ENCODE peak calls at places on chromosomes 5 and 9, in nine cellular contexts. One of them, this sample, is unnamed.

GRCh38 chr5:42650111-42650510 is 106.5 kb upstream of the CCDC152 start:
- DNase-seq in fibroblast of mammary gland: no peak
- DNase-seq in Right ventricle myocardium inferior: no peak
- DNase-seq in left ventricle myocardium inferior: no peak
- DNase-seq in thyroid gland: no peak
- DNase-seq in retina: no peak
- DNase-seq in endothelial cell: no peak
- DNase-seq in left lung: no peak
- DNase-seq in GM23338: no peak
- DNase-seq in this sample: no peak

GRCh38 chr5:174301848-174302625 is 256.5 kb downstream of the NSG2 start:
- DNase-seq in Right ventricle myocardium inferior: no peak
- DNase-seq in fibroblast of mammary gland: no peak
- DNase-seq in GM23338: no peak
- DNase-seq in left ventricle myocardium inferior: no peak
- DNase-seq in retina: no peak
- DNase-seq in thyroid gland: no peak
- DNase-seq in endothelial cell: no peak
- DNase-seq in left lung: no peak
- DNase-seq in this sample: no peak

GRCh38 chr9:93665566-93666278 is 89.3 kb downstream of the PHF2 start:
- DNase-seq in left lung: peak
- DNase-seq in thyroid gland: no peak
- DNase-seq in GM23338: no peak
- DNase-seq in fibroblast of mammary gland: no peak
- DNase-seq in endothelial cell: no peak
- DNase-seq in Right ventricle myocardium inferior: peak
- DNase-seq in left ventricle myocardium inferior: peak
- DNase-seq in retina: no peak
- DNase-seq in this sample: no peak

GRCh38 chr9:68705636-68706578 is 867 bp downstream of the PIP5K1B start:
- DNase-seq in thyroid gland: peak
- DNase-seq in GM23338: peak
- DNase-seq in left ventricle myocardium inferior: peak
- DNase-seq in retina: peak
- DNase-seq in endothelial cell: peak
- DNase-seq in left lung: peak
- DNase-seq in fibroblast of mammary gland: no peak
- DNase-seq in Right ventricle myocardium inferior: peak
- DNase-seq in this sample: no peak

GRCh38 chr5:107487056-107487461 is 183.7 kb downstream of the EFNA5 start:
- DNase-seq in retina: no peak
- DNase-seq in left lung: no peak
- DNase-seq in thyroid gland: no peak
- DNase-seq in endothelial cell: no peak
- DNase-seq in Right ventricle myocardium inferior: no peak
- DNase-seq in left ventricle myocardium inferior: no peak
- DNase-seq in fibroblast of mammary gland: peak
- DNase-seq in GM23338: no peak
- DNase-seq in this sample: no peak

GRCh38 chr5:172076783-172077244 is 70.4 kb upstream of the FBXW11 start:
- DNase-seq in thyroid gland: no peak
- DNase-seq in retina: no peak
- DNase-seq in fibroblast of mammary gland: peak
- DNase-seq in endothelial cell: no peak
- DNase-seq in Right ventricle myocardium inferior: no peak
- DNase-seq in left lung: no peak
- DNase-seq in left ventricle myocardium inferior: no peak
- DNase-seq in GM23338: peak
- DNase-seq in this sample: no peak

GRCh38 chr5:123068368-123068767 is 20.7 kb upstream of the PRDM6 start:
- DNase-seq in retina: no peak
- DNase-seq in GM23338: no peak
- DNase-seq in fibroblast of mammary gland: no peak
- DNase-seq in thyroid gland: no peak
- DNase-seq in left lung: no peak
- DNase-seq in endothelial cell: no peak
- DNase-seq in left ventricle myocardium inferior: no peak
- DNase-seq in Right ventricle myocardium inferior: no peak
- DNase-seq in this sample: no peak

GRCh38 chr9:81673310-81673709 is 16.0 kb downstream of the TLE1 start:
- DNase-seq in endothelial cell: no peak
- DNase-seq in GM23338: peak
- DNase-seq in left lung: no peak
- DNase-seq in left ventricle myocardium inferior: no peak
- DNase-seq in thyroid gland: no peak
- DNase-seq in Right ventricle myocardium inferior: no peak
- DNase-seq in retina: no peak
- DNase-seq in fibroblast of mammary gland: no peak
- DNase-seq in this sample: no peak

GRCh38 chr9:137801023-137801319 is 76.6 kb upstream of the CACNA1B start:
- DNase-seq in endothelial cell: no peak
- DNase-seq in fibroblast of mammary gland: no peak
- DNase-seq in Right ventricle myocardium inferior: no peak
- DNase-seq in thyroid gland: no peak
- DNase-seq in left lung: no peak
- DNase-seq in GM23338: no peak
- DNase-seq in retina: no peak
- DNase-seq in left ventricle myocardium inferior: no peak
- DNase-seq in this sample: no peak

GRCh38 chr5:77874691-77875090 is 98.6 kb upstream of the TBCA start:
- DNase-seq in left ventricle myocardium inferior: no peak
- DNase-seq in fibroblast of mammary gland: no peak
- DNase-seq in left lung: no peak
- DNase-seq in endothelial cell: no peak
- DNase-seq in GM23338: no peak
- DNase-seq in retina: no peak
- DNase-seq in thyroid gland: no peak
- DNase-seq in Right ventricle myocardium inferior: no peak
- DNase-seq in this sample: no peak

GRCh38 chr9:137759649-137760321 is 117.8 kb upstream of the CACNA1B start:
- DNase-seq in GM23338: peak
- DNase-seq in retina: peak
- DNase-seq in endothelial cell: no peak
- DNase-seq in Right ventricle myocardium inferior: no peak
- DNase-seq in left ventricle myocardium inferior: no peak
- DNase-seq in thyroid gland: no peak
- DNase-seq in fibroblast of mammary gland: no peak
- DNase-seq in left lung: no peak
- DNase-seq in this sample: no peak

GRCh38 chr9:81535542-81536241 is 153.7 kb downstream of the TLE1 start:
- DNase-seq in fibroblast of mammary gland: peak
- DNase-seq in left lung: no peak
- DNase-seq in GM23338: no peak
- DNase-seq in Right ventricle myocardium inferior: no peak
- DNase-seq in endothelial cell: no peak
- DNase-seq in left ventricle myocardium inferior: no peak
- DNase-seq in retina: peak
- DNase-seq in thyroid gland: no peak
- DNase-seq in this sample: no peak

GRCh38 chr9:84271004-84271886 is 69.3 kb downstream of the SLC28A3 start:
- DNase-seq in fibroblast of mammary gland: peak
- DNase-seq in thyroid gland: peak
- DNase-seq in retina: peak
- DNase-seq in GM23338: peak
- DNase-seq in endothelial cell: peak
- DNase-seq in Right ventricle myocardium inferior: peak
- DNase-seq in left lung: peak
- DNase-seq in left ventricle myocardium inferior: peak
- DNase-seq in this sample: no peak

GRCh38 chr5:2391021-2391420 is 360.5 kb downstream of the IRX2 start:
- DNase-seq in fibroblast of mammary gland: no peak
- DNase-seq in GM23338: no peak
- DNase-seq in retina: no peak
- DNase-seq in thyroid gland: no peak
- DNase-seq in left lung: no peak
- DNase-seq in Right ventricle myocardium inferior: no peak
- DNase-seq in endothelial cell: no peak
- DNase-seq in left ventricle myocardium inferior: no peak
- DNase-seq in this sample: no peak

GRCh38 chr9:70136632-70137031 is 93.0 kb downstream of the MAMDC2 start:
- DNase-seq in retina: no peak
- DNase-seq in left lung: no peak
- DNase-seq in thyroid gland: no peak
- DNase-seq in fibroblast of mammary gland: peak
- DNase-seq in GM23338: no peak
- DNase-seq in left ventricle myocardium inferior: no peak
- DNase-seq in endothelial cell: no peak
- DNase-seq in Right ventricle myocardium inferior: no peak
- DNase-seq in this sample: no peak

GRCh38 chr5:178590141-178590923 is at the start of gene COL23A1:
- DNase-seq in endothelial cell: peak
- DNase-seq in left lung: peak
- DNase-seq in thyroid gland: peak
- DNase-seq in retina: peak
- DNase-seq in fibroblast of mammary gland: peak
- DNase-seq in GM23338: peak
- DNase-seq in Right ventricle myocardium inferior: peak
- DNase-seq in left ventricle myocardium inferior: peak
- DNase-seq in this sample: peak

GRCh38 chr9:93226819-93227218 is 42.9 kb downstream of the WNK2 start:
- DNase-seq in Right ventricle myocardium inferior: no peak
- DNase-seq in GM23338: no peak
- DNase-seq in left ventricle myocardium inferior: no peak
- DNase-seq in fibroblast of mammary gland: no peak
- DNase-seq in left lung: no peak
- DNase-seq in retina: no peak
- DNase-seq in thyroid gland: no peak
- DNase-seq in endothelial cell: no peak
- DNase-seq in this sample: no peak

GRCh38 chr9:69186841-69187611 is 12.9 kb downstream of the TJP2 start:
- DNase-seq in left lung: no peak
- DNase-seq in thyroid gland: no peak
- DNase-seq in left ventricle myocardium inferior: no peak
- DNase-seq in endothelial cell: no peak
- DNase-seq in GM23338: no peak
- DNase-seq in retina: peak
- DNase-seq in fibroblast of mammary gland: peak
- DNase-seq in Right ventricle myocardium inferior: no peak
- DNase-seq in this sample: no peak

GRCh38 chr5:1800470-1801060 is 642 bp upstream of the NDUFS6 start:
- DNase-seq in thyroid gland: no peak
- DNase-seq in Right ventricle myocardium inferior: peak
- DNase-seq in endothelial cell: no peak
- DNase-seq in left ventricle myocardium inferior: no peak
- DNase-seq in retina: peak
- DNase-seq in fibroblast of mammary gland: no peak
- DNase-seq in GM23338: peak
- DNase-seq in left lung: peak
- DNase-seq in this sample: peak

GRCh38 chr5:42749020-42749419 is 7.6 kb upstream of the CCDC152 start:
- DNase-seq in thyroid gland: no peak
- DNase-seq in retina: no peak
- DNase-seq in left lung: no peak
- DNase-seq in GM23338: no peak
- DNase-seq in fibroblast of mammary gland: no peak
- DNase-seq in endothelial cell: no peak
- DNase-seq in Right ventricle myocardium inferior: no peak
- DNase-seq in left ventricle myocardium inferior: no peak
- DNase-seq in this sample: no peak

GRCh38 chr9:13759624-13760023 is 480.1 kb upstream of the MPDZ start:
- DNase-seq in GM23338: no peak
- DNase-seq in retina: no peak
- DNase-seq in thyroid gland: no peak
- DNase-seq in Right ventricle myocardium inferior: no peak
- DNase-seq in left lung: no peak
- DNase-seq in endothelial cell: no peak
- DNase-seq in fibroblast of mammary gland: no peak
- DNase-seq in left ventricle myocardium inferior: no peak
- DNase-seq in this sample: no peak

GRCh38 chr9:89896806-89897340 is 292.1 kb downstream of the GADD45G start:
- DNase-seq in endothelial cell: no peak
- DNase-seq in Right ventricle myocardium inferior: no peak
- DNase-seq in retina: no peak
- DNase-seq in left ventricle myocardium inferior: no peak
- DNase-seq in fibroblast of mammary gland: no peak
- DNase-seq in left lung: no peak
- DNase-seq in thyroid gland: no peak
- DNase-seq in GM23338: no peak
- DNase-seq in this sample: no peak

GRCh38 chr9:96186601-96187011 is 115.4 kb downstream of the HSD17B3 start:
- DNase-seq in GM23338: peak
- DNase-seq in retina: peak
- DNase-seq in left ventricle myocardium inferior: no peak
- DNase-seq in left lung: peak
- DNase-seq in fibroblast of mammary gland: no peak
- DNase-seq in thyroid gland: peak
- DNase-seq in Right ventricle myocardium inferior: no peak
- DNase-seq in endothelial cell: peak
- DNase-seq in this sample: no peak

GRCh38 chr5:136025900-136026299 is 2.9 kb upstream of the TGFBI start:
- DNase-seq in retina: no peak
- DNase-seq in thyroid gland: peak
- DNase-seq in left lung: no peak
- DNase-seq in Right ventricle myocardium inferior: no peak
- DNase-seq in left ventricle myocardium inferior: no peak
- DNase-seq in endothelial cell: no peak
- DNase-seq in GM23338: no peak
- DNase-seq in fibroblast of mammary gland: peak
- DNase-seq in this sample: no peak

GRCh38 chr5:133396187-133396621 is 216.1 kb downstream of the FSTL4 start:
- DNase-seq in left ventricle myocardium inferior: no peak
- DNase-seq in fibroblast of mammary gland: no peak
- DNase-seq in endothelial cell: no peak
- DNase-seq in left lung: no peak
- DNase-seq in thyroid gland: no peak
- DNase-seq in retina: no peak
- DNase-seq in Right ventricle myocardium inferior: no peak
- DNase-seq in GM23338: peak
- DNase-seq in this sample: no peak

GRCh38 chr5:102583663-102584062 is 84.9 kb upstream of the SLCO6A1 start:
- DNase-seq in left ventricle myocardium inferior: no peak
- DNase-seq in left lung: no peak
- DNase-seq in fibroblast of mammary gland: peak
- DNase-seq in Right ventricle myocardium inferior: no peak
- DNase-seq in retina: peak
- DNase-seq in endothelial cell: no peak
- DNase-seq in GM23338: peak
- DNase-seq in thyroid gland: no peak
- DNase-seq in this sample: peak

GRCh38 chr5:31623249-31623648 is 15.7 kb upstream of the PDZD2 start:
- DNase-seq in left ventricle myocardium inferior: no peak
- DNase-seq in GM23338: no peak
- DNase-seq in left lung: no peak
- DNase-seq in endothelial cell: no peak
- DNase-seq in thyroid gland: no peak
- DNase-seq in fibroblast of mammary gland: no peak
- DNase-seq in Right ventricle myocardium inferior: no peak
- DNase-seq in retina: no peak
- DNase-seq in this sample: no peak

GRCh38 chr5:1652873-1653707 is 129.3 kb upstream of the LPCAT1 start:
- DNase-seq in GM23338: peak
- DNase-seq in left ventricle myocardium inferior: no peak
- DNase-seq in endothelial cell: no peak
- DNase-seq in retina: peak
- DNase-seq in fibroblast of mammary gland: no peak
- DNase-seq in Right ventricle myocardium inferior: no peak
- DNase-seq in left lung: no peak
- DNase-seq in thyroid gland: peak
- DNase-seq in this sample: no peak